ENCODE peak calls at places on chromosome 5, in six cellular contexts. Q is left cardiac atrium; R is KBM-7; F is stimulated activated CD8-positive, alpha-beta memory T cell treated with anti-CD3 and anti-CD28 coated beads, Interleukin-15, amount 100 ng/mL, for 4 hours; E is caudate nucleus; Z is AG09309. D is an unnamed sample.

GRCh38 chr5:43006411-43007202 is 33.5 kb downstream of the ANXA2R start:
- DNase-seq in Z (no peak), F (no peak), R (no peak), Q (no peak), E (no peak), D (no peak)

GRCh38 chr5:177111720-177112394 is 21.7 kb upstream of the NSD1 start:
- DNase-seq in Q (no peak), E (peak), Z (no peak), F (no peak), R (peak), D (no peak)

GRCh38 chr5:173764321-173765029 is 123.7 kb upstream of the CPEB4 start:
- DNase-seq in F (no peak), E (peak), Q (peak), Z (peak), R (no peak), D (no peak)

GRCh38 chr5:102807878-102808502 is 52.9 kb downstream of the PAM start:
- DNase-seq in E (peak), R (peak), Q (no peak), F (no peak), Z (no peak), D (no peak)

GRCh38 chr5:90161399-90161798 is 248.2 kb downstream of the CETN3 start:
- DNase-seq in Q (peak), R (peak), E (no peak), Z (no peak), F (no peak), D (no peak)

GRCh38 chr5:55604611-55605067 is 69.9 kb upstream of the PLPP1 start:
- DNase-seq in R (no peak), Q (no peak), Z (no peak), E (no peak), F (no peak), D (no peak)

GRCh38 chr5:146883496-146883895 is 4.9 kb upstream of the PPP2R2B start:
- DNase-seq in R (no peak), Q (no peak), Z (no peak), E (no peak), F (no peak), D (no peak)

GRCh38 chr5:140324834-140325195 is 21.6 kb downstream of the HBEGF start:
- DNase-seq in R (no peak), Q (no peak), Z (no peak), E (no peak), F (no peak), D (no peak)

GRCh38 chr5:42854795-42855194 is 43.1 kb upstream of the SELENOP start:
- DNase-seq in F (no peak), Q (no peak), Z (no peak), R (no peak), E (no peak), D (no peak)

GRCh38 chr5:61319388-61320146 is 12.5 kb upstream of the ZSWIM6 start:
- DNase-seq in E (no peak), Z (no peak), F (no peak), Q (no peak), R (peak), D (no peak)

GRCh38 chr5:4087110-4087509 is 491.5 kb downstream of the IRX1 start:
- DNase-seq in Q (no peak), F (no peak), E (no peak), Z (no peak), R (no peak), D (no peak)

GRCh38 chr5:14449052-14449661 is 132.4 kb upstream of the OTULINL start:
- DNase-seq in E (no peak), Z (peak), Q (no peak), F (no peak), R (peak), D (no peak)

GRCh38 chr5:55636711-55637110 is 75.4 kb downstream of the SLC38A9 start:
- DNase-seq in F (no peak), R (no peak), E (no peak), Z (no peak), Q (no peak), D (no peak)

GRCh38 chr5:77774981-77775772 is 962 bp downstream of the TBCA start:
- DNase-seq in F (no peak), Q (no peak), E (no peak), Z (peak), R (no peak), D (no peak)

GRCh38 chr5:69024241-69024651 is 69.6 kb upstream of the SLC30A5 start:
- DNase-seq in F (no peak), E (peak), R (peak), Q (no peak), Z (no peak), D (no peak)

GRCh38 chr5:142360607-142361120 is 35.8 kb upstream of the SPRY4 start:
- DNase-seq in R (no peak), Q (no peak), F (no peak), Z (no peak), E (no peak), D (no peak)

GRCh38 chr5:92665506-92665905 is 915.5 kb downstream of the NR2F1-AS1 start:
- DNase-seq in R (no peak), E (no peak), F (no peak), Q (no peak), Z (no peak), D (no peak)

GRCh38 chr5:169569513-169569912 is 14.1 kb upstream of the SPDL1 start:
- DNase-seq in F (no peak), E (no peak), Q (no peak), Z (no peak), R (no peak), D (no peak)

GRCh38 chr5:93246093-93246855 is 334.7 kb downstream of the NR2F1-AS1 start:
- DNase-seq in R (no peak), E (peak), Q (no peak), F (no peak), Z (no peak), D (no peak)

GRCh38 chr5:132655821-132656773 is 1.9 kb upstream of the IL13 start:
- DNase-seq in F (no peak), R (no peak), E (peak), Q (no peak), Z (no peak), D (no peak)

GRCh38 chr5:58968350-58968749 is 385.5 kb downstream of the RAB3C start:
- DNase-seq in R (no peak), Z (no peak), Q (no peak), E (no peak), F (no peak), D (no peak)

GRCh38 chr5:56161927-56162326 is 71.2 kb downstream of the ANKRD55 start:
- DNase-seq in Z (no peak), E (no peak), F (no peak), R (no peak), Q (no peak), D (no peak)

GRCh38 chr5:135012033-135012588 is 21.9 kb downstream of the PITX1 start:
- DNase-seq in F (no peak), Z (no peak), R (no peak), Q (no peak), E (no peak), D (no peak)

GRCh38 chr5:10454591-10455272 is 13.1 kb downstream of the ROPN1L start:
- DNase-seq in Z (no peak), Q (no peak), F (no peak), R (no peak), E (no peak), D (no peak)

GRCh38 chr5:124599048-124599973 is 147.1 kb downstream of the ZNF608 start:
- DNase-seq in Z (no peak), Q (peak), F (no peak), E (peak), R (peak), D (no peak)

GRCh38 chr5:149049371-149049781 is 13.5 kb downstream of the SH3TC2 start:
- DNase-seq in E (no peak), R (peak), Q (no peak), Z (no peak), F (no peak), D (no peak)

GRCh38 chr5:33409435-33410146 is 31.2 kb upstream of the TARS1 start:
- DNase-seq in F (no peak), R (no peak), E (no peak), Z (no peak), Q (no peak), D (no peak)

GRCh38 chr5:60701317-60701988 is 1.5 kb upstream of the DEPDC1B start:
- DNase-seq in E (no peak), R (peak), F (no peak), Q (no peak), Z (no peak), D (no peak)

GRCh38 chr5:15142458-15142857 is 270.9 kb upstream of the ANKH start:
- DNase-seq in R (no peak), Q (no peak), F (no peak), Z (no peak), E (no peak), D (no peak)

GRCh38 chr5:1068204-1068894 is 43.5 kb downstream of the SLC12A7 start:
- DNase-seq in Z (no peak), R (no peak), F (no peak), E (no peak), Q (no peak), D (no peak)

GRCh38 chr5:139796061-139796806 is 626 bp downstream of the PSD2 start:
- DNase-seq in Z (no peak), E (peak), Q (no peak), R (no peak), F (no peak), D (no peak)

GRCh38 chr5:123429993-123430392 is 6.8 kb upstream of the CEP120 start:
- DNase-seq in Z (peak), Q (no peak), E (no peak), R (no peak), F (no peak), D (peak)

GRCh38 chr5:2306711-2307110 is 424.0 kb upstream of the IRX4 start:
- DNase-seq in F (no peak), Q (no peak), R (no peak), Z (no peak), E (no peak), D (no peak)

GRCh38 chr5:153792305-153792704 is 246.4 kb downstream of the FAM114A2 start:
- DNase-seq in R (no peak), Q (no peak), F (no peak), Z (no peak), E (no peak), D (no peak)

GRCh38 chr5:179370490-179371122 is 25.3 kb upstream of the ADAMTS2 start:
- DNase-seq in F (no peak), Q (no peak), E (no peak), R (no peak), Z (no peak), D (no peak)

GRCh38 chr5:72093231-72093630 is 14.0 kb upstream of the MAP1B start:
- DNase-seq in R (no peak), Q (no peak), E (no peak), Z (no peak), F (no peak), D (no peak)

GRCh38 chr5:65630981-65631380 is 6.2 kb downstream of the SHLD3 start:
- DNase-seq in Z (no peak), E (no peak), Q (no peak), R (no peak), F (no peak), D (no peak)